ENCODE peak calls at places on chromosomes 4 and X, in seven cellular contexts. Y, M, A, B, E, C and Q are unnamed samples.

GRCh38 chr4:124684301-124684700 is 28.2 kb downstream of the ANKRD50 start:
- DNase-seq in A (no peak), M (no peak), E (no peak), Y (no peak), C (no peak), B (peak), Q (no peak)

GRCh38 chrX:45788315-45788714 is 587.6 kb upstream of the DIPK2B start:
- DNase-seq in B (peak), C (no peak), Y (no peak), E (no peak), A (no peak), M (no peak), Q (no peak)

GRCh38 chr4:85747871-85748491 is 273.0 kb downstream of the ARHGAP24 start:
- DNase-seq in M (peak), C (no peak), Y (no peak), A (peak), E (peak), B (peak), Q (no peak)

GRCh38 chr4:165606465-165607205 is 227.8 kb downstream of the CPE start:
- DNase-seq in C (no peak), M (no peak), Y (no peak), A (no peak), E (no peak), B (no peak), Q (no peak)

GRCh38 chr4:5965225-5965624 is 53.0 kb downstream of the C4orf50 start:
- DNase-seq in M (no peak), A (no peak), B (no peak), E (no peak), Y (no peak), C (no peak), Q (no peak)

GRCh38 chr4:139768913-139769312 is 103.3 kb downstream of the MGST2 start:
- DNase-seq in A (no peak), E (no peak), B (peak), Y (no peak), M (no peak), C (no peak), Q (no peak)

GRCh38 chr4:186781032-186781917 is 57.6 kb upstream of the FAT1 start:
- DNase-seq in M (no peak), C (no peak), B (peak), A (no peak), Y (no peak), E (no peak), Q (no peak)

GRCh38 chr4:13313856-13314255 is 170.3 kb downstream of the RAB28 start:
- DNase-seq in E (no peak), Y (no peak), A (peak), M (no peak), B (no peak), C (no peak), Q (no peak)

GRCh38 chrX:129875669-129876068 is 30.3 kb upstream of the UTP14A start:
- DNase-seq in M (no peak), A (no peak), E (no peak), B (peak), Y (no peak), C (no peak), Q (no peak)

GRCh38 chrX:57528670-57529255 is 63.0 kb upstream of the ZXDB start:
- DNase-seq in E (no peak), Y (no peak), M (peak), C (no peak), A (peak), B (peak), Q (no peak)

GRCh38 chr4:189404271-189404670 is 536.4 kb upstream of the FRG1 start:
- DNase-seq in C (no peak), B (no peak), Y (no peak), E (no peak), A (no peak), M (no peak), Q (no peak)

GRCh38 chrX:104270916-104271512 is 16.3 kb upstream of the ESX1 start:
- DNase-seq in C (peak), M (peak), Y (peak), E (no peak), A (peak), B (peak), Q (no peak)

GRCh38 chr4:78954048-78954666 is 14.9 kb upstream of the PAQR3 start:
- DNase-seq in C (no peak), M (peak), Y (no peak), A (peak), B (peak), E (no peak), Q (no peak)

GRCh38 chr4:140198942-140199341 is 45.0 kb upstream of the MAML3 start:
- DNase-seq in Y (no peak), E (no peak), B (no peak), M (no peak), A (no peak), C (no peak), Q (no peak)

GRCh38 chr4:115770046-115770543 is 656.7 kb upstream of the NDST4 start:
- DNase-seq in C (no peak), A (no peak), M (no peak), B (no peak), Y (no peak), E (no peak), Q (no peak)

GRCh38 chrX:30702736-30703135 is 49.5 kb downstream of the GK start:
- DNase-seq in E (no peak), Y (no peak), A (no peak), C (no peak), M (no peak), B (no peak), Q (no peak)

GRCh38 chr4:76850010-76850441 is 47.9 kb downstream of the SOWAHB start:
- DNase-seq in A (no peak), C (no peak), B (peak), E (no peak), Y (no peak), M (no peak), Q (no peak)

GRCh38 chr4:169070895-169071218 is 60.8 kb upstream of the CBR4 start:
- DNase-seq in M (no peak), Y (no peak), C (no peak), B (peak), A (no peak), E (no peak), Q (no peak)

GRCh38 chr4:102823897-102824296 is 3.5 kb downstream of the UBE2D3 start:
- DNase-seq in E (no peak), Y (no peak), M (no peak), C (no peak), A (no peak), B (no peak), Q (no peak)

GRCh38 chr4:7777871-7778523 is 161.7 kb downstream of the AFAP1 start:
- DNase-seq in B (no peak), Y (no peak), E (no peak), A (no peak), C (no peak), M (no peak), Q (no peak)

GRCh38 chr4:5746829-5747745 is 36.1 kb downstream of the EVC start:
- DNase-seq in Y (no peak), C (no peak), A (no peak), B (peak), E (no peak), M (no peak), Q (no peak)

GRCh38 chr4:177008071-177008835 is 215.5 kb upstream of the VEGFC start:
- DNase-seq in C (no peak), M (no peak), B (peak), E (no peak), A (no peak), Y (no peak), Q (no peak)

GRCh38 chr4:1492636-1493539 is 86.6 kb upstream of the NKX1-1 start:
- DNase-seq in Y (no peak), M (no peak), C (peak), A (peak), E (no peak), B (no peak), Q (no peak)

GRCh38 chr4:71907782-71908181 is 123.9 kb upstream of the GC start:
- DNase-seq in C (no peak), Y (no peak), E (no peak), A (no peak), M (no peak), B (peak), Q (no peak)
- TF ChIP-seq CTCF in C (no peak), Y (no peak), E (no peak), A (no peak), M (no peak), B (no peak), Q (no peak)

GRCh38 chrX:53280316-53280702 is 1.1 kb downstream of the IQSEC2 start:
- DNase-seq in M (no peak), E (no peak), A (no peak), C (no peak), B (no peak), Y (no peak), Q (no peak)

GRCh38 chrX:53282313-53282712 is 929 bp upstream of the IQSEC2 start:
- DNase-seq in A (no peak), B (no peak), E (no peak), Y (no peak), C (peak), M (no peak), Q (no peak)

GRCh38 chrX:53280703-53281320 is 572 bp downstream of the IQSEC2 start:
- DNase-seq in M (no peak), A (no peak), C (peak), E (no peak), B (peak), Y (no peak), Q (no peak)

GRCh38 chrX:53281321-53281822 is at the start of gene IQSEC2:
- DNase-seq in A (peak), E (no peak), B (peak), C (peak), M (no peak), Y (no peak), Q (peak)

GRCh38 chrX:53279296-53280237 is 1.8 kb downstream of the IQSEC2 start:
- DNase-seq in Y (no peak), C (no peak), A (no peak), B (no peak), E (no peak), M (no peak), Q (no peak)
- TF ChIP-seq CTCF in Y (no peak), C (no peak), A (no peak), B (no peak), E (no peak), M (no peak), Q (no peak)

DNA sequence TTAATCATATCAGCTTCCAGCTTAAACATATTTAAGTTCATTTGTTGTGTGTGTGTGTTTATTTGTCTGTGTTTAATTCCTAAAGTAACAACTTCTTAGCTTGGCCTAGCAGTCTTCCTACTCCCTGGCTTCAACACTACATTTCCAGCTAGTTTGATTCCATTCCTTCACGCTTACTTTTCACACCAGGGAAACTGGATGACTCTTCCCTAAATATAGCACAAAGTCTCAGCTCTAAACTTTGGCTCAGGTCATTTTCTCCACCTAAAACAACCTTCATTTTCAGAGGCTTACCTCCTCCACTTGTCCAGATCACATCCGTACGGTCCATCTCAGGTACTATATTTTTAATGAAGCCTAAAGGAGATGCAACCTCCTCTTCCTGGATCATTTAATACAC is 94.4 kb downstream of the KCTD8 start:
- DNase-seq in A (no peak), C (no peak), B (no peak), M (no peak), E (no peak), Y (no peak), Q (no peak)
- TF ChIP-seq CTCF in A (no peak), C (no peak), B (no peak), M (no peak), E (no peak), Y (no peak), Q (no peak)

DNA sequence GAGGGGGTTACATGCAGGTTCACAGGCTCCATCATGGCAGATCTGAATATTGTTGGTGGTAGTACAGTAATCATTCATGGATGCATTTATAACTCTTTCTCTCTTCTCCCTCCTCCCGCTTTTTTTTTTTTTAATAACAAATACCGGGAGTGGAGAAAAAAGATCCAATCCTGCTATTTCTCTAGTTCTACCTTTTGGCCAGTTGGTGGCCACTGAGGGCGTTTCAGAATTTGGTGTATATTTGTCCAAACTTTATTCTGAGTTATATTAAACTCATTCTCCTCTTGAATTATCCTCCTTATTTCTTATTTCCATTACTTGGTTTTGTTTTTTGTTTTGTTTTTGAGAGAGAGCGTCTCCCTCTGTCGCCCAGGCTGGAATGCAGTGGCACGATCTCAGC is 74.8 kb downstream of the HMGB2 start:
- DNase-seq in Y (no peak), A (no peak), E (no peak), C (no peak), B (no peak), M (no peak), Q (no peak)
- TF ChIP-seq CTCF in Y (no peak), A (peak), E (no peak), C (no peak), B (no peak), M (peak), Q (no peak)

GRCh38 chr4:33696066-33696465 is 2548.2 kb downstream of the ARAP2 start:
- DNase-seq in Y (no peak), B (peak), E (no peak), C (no peak), A (no peak), M (no peak), Q (no peak)

DNA sequence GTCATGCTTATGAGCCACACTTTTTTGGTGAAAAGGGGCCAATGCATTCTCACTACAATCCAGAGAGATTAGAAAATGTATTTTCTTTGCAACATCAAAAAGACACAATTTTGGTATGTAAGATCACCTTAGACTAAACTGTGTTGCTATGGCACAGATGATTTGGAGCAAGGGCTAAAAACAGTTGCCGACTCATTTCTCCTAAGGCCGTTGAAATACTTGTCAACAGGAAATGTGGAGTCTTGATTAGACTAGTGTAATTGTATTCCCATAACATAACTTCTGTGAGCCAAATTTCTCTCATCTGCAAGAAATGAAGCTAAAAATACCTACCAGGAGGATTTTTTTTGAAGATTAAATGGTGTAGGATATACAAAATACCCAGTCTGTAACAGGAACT is 2547.7 kb downstream of the ARAP2 start:
- DNase-seq in C (no peak), B (peak), A (no peak), E (no peak), M (no peak), Y (no peak), Q (no peak)
- TF ChIP-seq CTCF in C (no peak), B (no peak), A (no peak), E (no peak), M (no peak), Y (no peak), Q (no peak)

GRCh38 chr4:178140326-178140915 is 698.2 kb upstream of the AGA start:
- DNase-seq in A (no peak), C (no peak), Y (no peak), E (no peak), B (no peak), M (no peak), Q (no peak)
- TF ChIP-seq CTCF in A (no peak), C (no peak), Y (no peak), E (no peak), B (no peak), M (no peak), Q (no peak)

GRCh38 chr4:15149842-15150592 is 147.7 kb downstream of the CPEB2 start:
- DNase-seq in M (peak), B (peak), Y (peak), C (peak), A (peak), E (no peak), Q (no peak)
- TF ChIP-seq CTCF in M (no peak), B (no peak), Y (peak), C (no peak), A (no peak), E (no peak), Q (no peak)